ENCODE peak calls at places on chromosomes 11 and 22, in five cellular contexts. I is hepatocyte, V is MM.1S, P is HCT116, N is GM23248. F is an unnamed sample.
A peak's percentile ranks its signal among the peaks of the same experiment; 100 is the strongest.

GRCh38 chr11:67558084-67558772 is 25.4 kb upstream of the GSTP1 start:
- DNase-seq in I (no peak), V (no peak), P (no peak), N (peak; percentile 34), F (no peak)

GRCh38 chr22:46439111-46439510 is 98.3 kb downstream of the CELSR1 start:
- DNase-seq in P (no peak), I (no peak), N (no peak), V (no peak), F (no peak)

GRCh38 chr11:75140269-75141138 is 10.4 kb upstream of the SLCO2B1 start:
- DNase-seq in I (peak; percentile 75), N (peak; percentile 57), V (peak; percentile 51), P (peak; percentile 34), F (peak; percentile 86)

GRCh38 chr11:75244052-75244814 is 3.7 kb downstream of the TPBGL start:
- DNase-seq in P (no peak), I (no peak), V (no peak), N (no peak), F (no peak)

GRCh38 chr11:92180664-92181251 is 43.9 kb upstream of the FAT3 start:
- DNase-seq in P (no peak), N (peak; percentile 80), V (no peak), I (peak; percentile 26), F (peak; percentile 19)

GRCh38 chr22:19036523-19037273 is 85.5 kb downstream of the DGCR2 start:
- DNase-seq in P (no peak), N (no peak), V (no peak), I (no peak), F (peak; percentile 55)

GRCh38 chr11:31804439-31805036 is 6.6 kb downstream of the PAX6 start:
- DNase-seq in N (no peak), P (no peak), V (no peak), I (no peak), F (peak; percentile 65)

GRCh38 chr22:36445158-36445668 is 36.2 kb downstream of the TXN2 start:
- DNase-seq in V (no peak), P (no peak), N (peak; percentile 80), I (no peak), F (peak; percentile 46)

GRCh38 chr22:43257549-43257948 is 70.6 kb upstream of the TTLL12 start:
- DNase-seq in N (no peak), V (no peak), P (no peak), I (no peak), F (no peak)

GRCh38 chr11:79097279-79097875 is 343.5 kb downstream of the TENM4 start:
- DNase-seq in N (no peak), V (no peak), I (no peak), P (no peak), F (no peak)

GRCh38 chr11:20113147-20113435 is 47.2 kb downstream of the DBX1 start:
- DNase-seq in V (no peak), N (no peak), I (no peak), P (no peak), F (no peak)

GRCh38 chr11:130909650-130910049 is 6.6 kb downstream of the SNX19 start:
- DNase-seq in V (no peak), N (peak; percentile 80), P (no peak), I (no peak), F (no peak)

GRCh38 chr11:45410391-45411215 is 124.5 kb upstream of the SYT13 start:
- DNase-seq in N (no peak), P (no peak), V (no peak), I (no peak), F (peak; percentile 64)
- TF ChIP-seq EZH2 in N (no peak), P (no peak), V (no peak), I (no peak), F (no peak)

GRCh38 chr11:57499983-57500461 is 15.5 kb downstream of the SLC43A1 start:
- DNase-seq in I (no peak), V (no peak), N (no peak), P (no peak), F (no peak)

GRCh38 chr11:57497303-57498247 is 17.9 kb downstream of the SLC43A1 start:
- DNase-seq in V (no peak), N (no peak), I (peak; percentile 49), P (no peak), F (no peak)

GRCh38 chr11:57499413-57499982 is 16.0 kb downstream of the SLC43A1 start:
- DNase-seq in N (peak; percentile 95), V (peak; percentile 73), P (peak; percentile 61), I (peak; percentile 97), F (peak; percentile 99)

GRCh38 chr11:57500526-57500925 is 15.0 kb downstream of the SLC43A1 start:
- DNase-seq in N (no peak), P (no peak), I (no peak), V (no peak), F (no peak)

DNA sequence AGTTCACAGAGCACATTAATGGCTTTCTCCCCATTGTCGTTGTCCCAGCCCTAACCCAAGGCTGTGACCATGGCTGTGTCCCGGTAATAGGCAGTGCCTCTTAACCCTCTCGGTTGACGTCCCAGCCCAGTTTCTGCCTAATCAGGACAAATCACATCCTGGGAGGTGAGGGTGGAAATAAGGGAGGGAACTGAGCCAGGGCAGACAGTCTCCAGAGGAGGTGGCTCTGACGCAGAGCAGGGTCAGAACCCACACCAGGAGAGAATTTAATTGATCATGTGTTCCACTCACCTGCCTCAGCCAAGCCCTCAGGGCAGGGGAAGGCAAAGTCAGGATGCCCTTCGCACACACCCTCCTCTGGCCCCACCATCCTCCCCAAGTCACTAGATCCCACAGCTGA is 17.0 kb downstream of the SLC43A1 start:
- DNase-seq in P (no peak), I (no peak), N (no peak), V (no peak), F (no peak)
- TF ChIP-seq EZH2phosphoT487 in P (no peak), I (no peak), N (no peak), V (no peak), F (no peak)

GRCh38 chr11:28822596-28822995 is 714.4 kb downstream of the METTL15 start:
- DNase-seq in V (no peak), P (no peak), I (no peak), N (no peak), F (no peak)
- H3K4me1 ChIP-seq in V (no peaks in the 10 kb centered on the region), P (no peaks in the 10 kb centered on the region), I (no peaks in the 10 kb centered on the region), N (no peaks in the 10 kb centered on the region), F (peaks cover 6% of the 10 kb centered on the region)

GRCh38 chr11:132300283-132300682 is 929.9 kb downstream of the NTM start:
- DNase-seq in I (peak; percentile 18), N (peak; percentile 34), V (no peak), P (no peak), F (peak; percentile 58)

GRCh38 chr11:132301900-132302299 is 931.5 kb downstream of the NTM start:
- DNase-seq in N (no peak), P (no peak), I (no peak), V (no peak), F (no peak)

GRCh38 chr11:132296946-132297610 is 926.7 kb downstream of the NTM start:
- DNase-seq in I (no peak), N (no peak), V (no peak), P (no peak), F (no peak)

GRCh38 chr11:132307309-132308020 is 937.0 kb downstream of the NTM start:
- DNase-seq in I (no peak), N (no peak), P (no peak), V (no peak), F (no peak)

GRCh38 chr11:132301465-132301864 is 931.0 kb downstream of the NTM start:
- DNase-seq in P (no peak), V (no peak), I (no peak), N (no peak), F (no peak)
- TF ChIP-seq EZH2 in P (no peak), V (no peak), I (no peak), N (no peak), F (no peak)

GRCh38 chr22:44642096-44642644 is 59.8 kb upstream of the PRR5 start:
- DNase-seq in I (no peak), P (no peak), V (no peak), N (no peak), F (no peak)
- TF ChIP-seq EZH2phosphoT487 in I (no peak), P (no peak), V (no peak), N (no peak), F (no peak)

GRCh38 chr22:41931701-41932269 is 5.2 kb upstream of the TNFRSF13C start:
- DNase-seq in N (no peak), V (no peak), I (no peak), P (no peak), F (no peak)
- H3K4me1 ChIP-seq in N (no peaks in the 10 kb centered on the region), V (no peaks in the 10 kb centered on the region), I (no peaks in the 10 kb centered on the region), P (no peaks in the 10 kb centered on the region), F (no peaks in the 10 kb centered on the region)

DNA sequence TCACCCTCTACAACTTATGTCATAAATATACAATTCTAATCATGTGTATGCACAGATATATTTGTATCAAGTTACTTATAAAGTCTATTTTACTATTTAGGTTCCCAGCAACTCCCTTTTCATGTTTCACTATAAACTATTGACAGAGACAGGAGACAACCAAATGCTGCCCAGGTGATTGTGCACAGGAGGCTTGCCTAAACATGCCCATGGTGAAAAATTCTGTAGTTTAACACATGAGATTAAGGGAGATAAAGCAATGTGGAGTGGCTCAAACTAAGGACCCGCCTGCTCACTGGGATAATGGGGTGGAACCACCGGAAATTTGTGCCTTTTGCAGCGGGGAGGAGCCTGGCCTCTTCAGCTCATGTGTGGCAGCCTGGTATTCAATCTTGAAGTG is 459.5 kb upstream of the CNTN5 start:
- DNase-seq in P (no peak), V (no peak), I (no peak), N (no peak), F (peak; percentile 5)
- TF ChIP-seq EZH2 in P (no peak), V (no peak), I (no peak), N (no peak), F (no peak)

GRCh38 chr11:122732342-122733300 is 77.1 kb downstream of the UBASH3B start:
- DNase-seq in V (no peak), N (no peak), I (no peak), P (no peak), F (no peak)

GRCh38 chr11:122733301-122733686 is 77.8 kb downstream of the UBASH3B start:
- DNase-seq in I (no peak), V (no peak), P (no peak), N (no peak), F (no peak)

GRCh38 chr11:122735031-122735430 is 79.5 kb downstream of the UBASH3B start:
- DNase-seq in P (no peak), N (no peak), V (no peak), I (no peak), F (no peak)

GRCh38 chr11:122729139-122729538 is 73.6 kb downstream of the UBASH3B start:
- DNase-seq in N (no peak), V (no peak), P (no peak), I (no peak), F (no peak)

GRCh38 chr11:122731500-122731913 is 76.0 kb downstream of the UBASH3B start:
- DNase-seq in V (peak; percentile 54), I (no peak), P (no peak), N (peak; percentile 92), F (no peak)
- TF ChIP-seq EZH2phosphoT487 in V (no peak), I (no peak), P (no peak), N (no peak), F (no peak)

F was measured in GM23338.